ENCODE peak calls at places on chromosomes 11 and 22, in seven cellular contexts. X is uterus, O is heart right ventricle, Y is nephron progenitor cell, P is osteoblast, Z is astrocyte, A is brain microvascular endothelial cell. T is an unnamed sample.

GRCh38 chr11:122155001-122155400 is 39.0 kb upstream of the BLID start:
- DNase-seq in O (no peak), Y (no peak), P (no peak), Z (no peak), X (no peak), A (no peak), T (no peak)

GRCh38 chr11:57614234-57614772 is 16.8 kb downstream of the SERPING1 start:
- DNase-seq in Z (no peak), O (no peak), P (no peak), A (no peak), Y (no peak), X (no peak), T (no peak)

GRCh38 chr22:43867839-43868652 is 5.7 kb upstream of the SULT4A1 start:
- DNase-seq in X (no peak), Y (peak), A (peak), P (peak), Z (peak), O (peak), T (peak)

GRCh38 chr11:103110406-103110805 is 1.2 kb downstream of the DYNC2H1 start:
- DNase-seq in A (peak), Y (no peak), X (no peak), Z (peak), O (no peak), P (peak), T (peak)

GRCh38 chr11:112453601-112454577 is 193.2 kb upstream of the PLET1 start:
- DNase-seq in P (peak), O (peak), Z (no peak), X (no peak), A (peak), Y (peak), T (peak)

GRCh38 chr22:20062766-20063083 is 17.3 kb upstream of the DGCR8 start:
- DNase-seq in Z (peak), P (peak), A (peak), Y (no peak), X (no peak), O (no peak), T (peak)

GRCh38 chr11:59550368-59550841 is 39.1 kb downstream of the OR4D9 start:
- DNase-seq in P (peak), X (peak), O (peak), Y (peak), Z (peak), A (peak), T (peak)

GRCh38 chr22:30204015-30204741 is 42.4 kb downstream of the LIF start:
- DNase-seq in A (no peak), Y (no peak), Z (no peak), O (no peak), X (no peak), P (no peak), T (no peak)

GRCh38 chr11:118152552-118153471 is at the start of gene SCN4B:
- DNase-seq in Y (peak), X (peak), Z (peak), O (peak), P (peak), A (peak), T (no peak)

GRCh38 chr11:747176-748006 is at the start of gene TALDO1:
- DNase-seq in Z (peak), A (peak), P (peak), Y (peak), O (peak), X (peak), T (peak)

GRCh38 chr11:67119577-67120391 is 721 bp downstream of the KDM2A start:
- DNase-seq in P (peak), X (peak), Z (no peak), O (peak), Y (peak), A (no peak), T (no peak)

GRCh38 chr11:67117667-67118058 is 1.4 kb upstream of the KDM2A start:
- DNase-seq in O (peak), X (peak), Z (no peak), Y (peak), P (peak), A (no peak), T (no peak)

GRCh38 chr11:67120456-67120855 is 1.4 kb downstream of the KDM2A start:
- DNase-seq in Y (no peak), Z (no peak), P (no peak), A (no peak), O (no peak), X (no peak), T (no peak)

GRCh38 chr11:67118059-67118766 is 850 bp upstream of the KDM2A start:
- DNase-seq in A (no peak), Z (no peak), O (peak), Y (peak), P (peak), X (peak), T (no peak)

GRCh38 chr11:67118801-67119576 is at the start of gene KDM2A:
- DNase-seq in Y (peak), X (peak), Z (peak), O (peak), A (peak), P (peak), T (peak)
- TF ChIP-seq CTCF in Y (no peak), X (peak), Z (no peak), O (peak), A (no peak), P (no peak), T (peak)

DNA sequence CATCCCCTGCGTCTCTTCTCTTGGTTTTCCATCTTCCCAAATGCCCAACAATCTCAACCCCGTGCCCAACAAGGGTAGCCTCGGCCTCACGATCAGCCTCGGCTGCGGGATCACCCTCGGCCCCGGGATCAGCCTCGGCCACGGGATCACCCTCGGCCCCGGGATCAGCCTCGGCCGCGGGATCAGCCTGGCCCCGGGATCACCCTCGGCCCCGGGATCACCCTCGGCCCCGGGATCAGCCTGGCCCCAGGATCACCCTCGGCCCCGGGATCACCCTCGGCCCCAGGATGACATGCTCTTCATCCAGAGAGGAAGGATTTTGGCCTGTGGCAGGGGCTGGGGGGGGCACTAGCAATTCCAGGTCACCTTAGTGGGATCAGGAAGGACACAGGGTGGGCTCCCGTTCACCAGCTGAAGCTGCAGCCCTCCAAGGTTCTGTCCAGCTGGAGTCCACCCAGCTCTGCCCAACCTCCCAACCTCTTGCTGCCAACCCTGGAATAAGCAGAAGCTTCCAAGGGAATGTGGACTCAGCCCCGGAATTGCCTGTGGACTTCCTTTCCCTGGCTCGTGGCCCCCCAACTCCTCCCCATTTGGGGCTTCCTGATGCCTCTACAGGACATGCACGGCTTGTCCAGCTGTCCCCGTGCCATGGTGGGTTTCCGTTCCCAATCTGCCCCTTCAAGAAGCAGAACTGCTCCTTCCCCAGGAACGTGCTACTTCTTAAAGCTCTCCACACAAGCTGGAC is 6.2 kb downstream of the ALG12 start:
- DNase-seq in Y (no peak), P (peak), X (no peak), A (no peak), O (no peak), Z (no peak), T (no peak)
- TF ChIP-seq CTCF in Y (no peak), P (no peak), X (no peak), A (no peak), O (no peak), Z (no peak), T (no peak)

GRCh38 chr22:44909241-44909640 is 100.6 kb downstream of the PHF21B start:
- DNase-seq in X (no peak), Y (no peak), P (no peak), O (no peak), Z (no peak), A (no peak), T (no peak)

GRCh38 chr22:44914026-44914721 is 95.6 kb downstream of the PHF21B start:
- DNase-seq in Y (no peak), A (no peak), P (peak), X (no peak), Z (no peak), O (no peak), T (no peak)

GRCh38 chr22:44915441-44915840 is 94.4 kb downstream of the PHF21B start:
- DNase-seq in O (no peak), X (no peak), Y (no peak), A (no peak), P (no peak), Z (no peak), T (no peak)

GRCh38 chr22:44916281-44917231 is 93.2 kb downstream of the PHF21B start:
- DNase-seq in Z (no peak), P (peak), A (no peak), X (no peak), Y (no peak), O (no peak), T (no peak)

DNA sequence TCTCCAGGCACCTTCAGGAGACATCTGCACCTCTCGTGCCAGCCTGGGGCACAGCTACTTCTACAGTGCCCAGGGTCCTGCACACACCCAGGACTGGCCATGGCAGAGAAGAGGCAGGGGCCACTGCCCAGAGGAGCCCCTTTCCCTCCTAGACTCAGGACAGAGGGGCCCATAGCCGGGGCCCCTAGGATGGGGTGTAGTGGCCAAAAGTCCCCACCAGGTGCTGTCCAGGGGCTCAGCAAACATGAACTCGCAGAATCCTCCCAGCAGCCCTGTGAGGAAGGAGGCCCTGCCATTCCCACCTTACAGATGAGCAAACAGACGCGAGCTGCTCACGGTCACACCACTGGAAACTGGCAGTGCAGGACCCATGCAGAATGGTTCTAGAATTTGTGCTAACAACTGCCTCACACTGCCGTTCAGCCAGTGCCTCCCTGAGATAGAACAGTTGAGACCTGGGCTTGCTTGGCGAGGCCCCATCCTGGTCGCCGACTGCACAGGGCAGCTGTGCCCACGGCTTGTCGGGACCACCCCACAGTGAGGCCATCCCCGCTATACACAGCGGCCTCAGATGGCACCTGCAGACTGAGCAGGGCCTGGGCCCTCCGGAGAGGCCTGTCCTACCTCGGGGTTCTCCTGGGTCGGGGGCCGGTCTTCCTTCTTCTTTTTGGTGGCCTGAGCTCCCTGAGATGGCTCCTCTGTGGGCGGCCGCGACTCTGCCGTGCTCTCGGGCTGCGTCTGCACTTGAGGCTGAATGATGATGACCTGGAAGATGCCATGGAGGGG is 96.4 kb downstream of the PHF21B start:
- DNase-seq in Y (no peak), X (no peak), Z (no peak), O (no peak), A (no peak), P (peak), T (no peak)
- TF ChIP-seq CTCF in Y (no peak), X (no peak), Z (no peak), O (no peak), A (no peak), P (no peak), T (peak)

GRCh38 chr11:119589011-119589410 is 140.0 kb downstream of the NECTIN1 start:
- DNase-seq in A (no peak), X (no peak), Z (no peak), O (no peak), Y (no peak), P (no peak), T (no peak)
- TF ChIP-seq CTCF in A (no peak), X (no peak), Z (no peak), O (no peak), Y (no peak), P (no peak), T (no peak)

DNA sequence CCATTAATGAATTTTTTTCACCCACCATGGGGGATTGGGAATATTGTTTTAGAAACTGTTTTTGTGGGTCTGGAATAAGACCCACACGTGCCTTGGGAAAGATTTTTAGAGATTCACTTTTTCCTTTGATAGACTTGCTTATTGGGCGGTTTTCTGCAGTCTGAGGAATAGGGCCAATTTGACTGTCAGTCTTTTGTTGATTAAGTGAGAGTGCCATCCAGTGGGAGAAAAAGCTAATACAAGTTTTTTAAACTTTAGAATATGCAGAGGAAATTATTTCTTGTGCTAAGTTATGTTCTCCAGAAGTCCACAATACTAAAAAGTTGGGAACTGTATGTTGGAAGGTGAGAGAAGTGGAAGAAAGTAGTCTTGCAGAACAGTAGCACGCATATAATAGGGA is 56.1 kb downstream of the PRMT3 start:
- DNase-seq in O (no peak), X (no peak), Y (no peak), Z (no peak), A (no peak), P (peak), T (peak)
- TF ChIP-seq CTCF in O (peak), X (no peak), Y (no peak), Z (peak), A (peak), P (peak), T (peak)

GRCh38 chr11:10692716-10693115 is 839 bp downstream of the IRAG1 start:
- DNase-seq in Z (no peak), O (no peak), A (no peak), Y (no peak), P (no peak), X (no peak), T (no peak)

GRCh38 chr11:10693509-10694071 is at the start of gene IRAG1:
- DNase-seq in Y (peak), O (peak), A (peak), X (peak), Z (peak), P (peak), T (peak)

GRCh38 chr11:10683429-10683828 is 10.1 kb downstream of the IRAG1 start:
- DNase-seq in X (no peak), P (no peak), Z (no peak), A (no peak), O (no peak), Y (no peak), T (no peak)

DNA sequence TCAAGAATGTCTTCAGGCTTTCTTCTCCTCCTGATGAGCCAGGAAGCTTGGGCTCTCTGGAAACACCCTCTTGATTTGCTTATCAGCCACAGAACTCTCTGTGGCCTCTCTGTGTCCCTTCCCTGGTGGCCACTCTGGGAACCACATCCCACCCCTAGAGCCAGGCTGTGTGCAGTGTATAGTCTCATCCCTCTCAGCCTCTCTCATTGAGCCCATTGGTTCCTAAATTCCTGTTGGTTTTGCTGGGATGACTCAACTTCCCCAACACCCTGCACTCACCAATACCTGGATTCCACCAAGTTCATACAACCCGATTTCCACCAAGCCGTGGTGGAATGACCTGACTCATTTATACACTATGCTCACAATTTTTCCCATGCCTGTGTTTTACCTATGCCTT is 5.2 kb downstream of the IRAG1 start:
- DNase-seq in Y (no peak), X (no peak), O (no peak), P (no peak), A (no peak), Z (peak), T (no peak)
- TF ChIP-seq CTCF in Y (peak), X (no peak), O (no peak), P (peak), A (peak), Z (peak), T (peak)

DNA sequence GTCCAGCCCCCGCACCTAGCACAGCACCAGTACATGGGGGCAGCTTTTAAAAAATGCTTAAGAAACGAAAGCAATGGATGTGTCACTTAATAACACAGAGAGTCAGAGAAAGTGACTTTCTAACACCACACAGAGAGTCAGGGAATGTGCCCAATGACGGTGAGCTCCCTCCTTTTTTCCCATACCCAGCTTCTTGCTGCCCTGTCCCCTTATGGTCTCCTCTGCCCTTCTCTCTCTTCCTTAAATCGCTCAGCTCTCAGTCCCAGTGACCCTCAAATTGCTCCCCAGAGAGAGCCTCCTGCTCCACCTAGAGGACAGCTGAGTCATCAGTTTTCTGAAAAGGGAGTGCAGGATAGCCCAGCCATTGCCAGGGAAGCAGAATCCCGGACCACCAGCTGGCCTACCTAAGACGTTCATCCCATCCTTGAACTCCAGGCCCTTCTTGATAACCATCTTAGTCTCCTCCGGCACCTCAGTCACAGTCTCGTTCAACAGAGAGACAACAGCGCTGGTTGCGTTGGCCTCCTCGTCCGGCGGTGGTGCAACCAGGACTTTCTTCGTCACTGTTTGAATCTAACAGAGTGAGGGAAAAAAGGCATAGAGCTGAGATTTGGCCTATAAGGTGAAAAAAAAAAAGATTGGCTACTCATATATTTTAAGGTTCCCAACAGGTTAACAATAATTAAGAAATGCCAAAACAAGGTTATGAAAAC is 113.5 kb downstream of the SLC1A2 start:
- DNase-seq in Z (no peak), A (peak), P (no peak), Y (peak), X (no peak), O (no peak), T (peak)
- TF ChIP-seq CTCF in Z (no peak), A (peak), P (peak), Y (peak), X (no peak), O (peak), T (peak)

GRCh38 chr22:42268852-42269406 is 1.5 kb downstream of the TCF20 start:
- DNase-seq in X (no peak), Z (no peak), A (no peak), Y (no peak), P (peak), O (no peak), T (no peak)

GRCh38 chr22:42271191-42271813 is 849 bp upstream of the TCF20 start:
- DNase-seq in X (peak), P (peak), Y (no peak), O (no peak), A (no peak), Z (no peak), T (no peak)

GRCh38 chr22:42270512-42271190 is at the start of gene TCF20:
- DNase-seq in A (peak), Z (peak), O (peak), X (peak), Y (peak), P (peak), T (peak)

GRCh38 chr22:42270178-42270511 is 308 bp downstream of the TCF20 start:
- DNase-seq in Y (no peak), X (no peak), Z (no peak), A (no peak), O (no peak), P (no peak), T (no peak)

DNA sequence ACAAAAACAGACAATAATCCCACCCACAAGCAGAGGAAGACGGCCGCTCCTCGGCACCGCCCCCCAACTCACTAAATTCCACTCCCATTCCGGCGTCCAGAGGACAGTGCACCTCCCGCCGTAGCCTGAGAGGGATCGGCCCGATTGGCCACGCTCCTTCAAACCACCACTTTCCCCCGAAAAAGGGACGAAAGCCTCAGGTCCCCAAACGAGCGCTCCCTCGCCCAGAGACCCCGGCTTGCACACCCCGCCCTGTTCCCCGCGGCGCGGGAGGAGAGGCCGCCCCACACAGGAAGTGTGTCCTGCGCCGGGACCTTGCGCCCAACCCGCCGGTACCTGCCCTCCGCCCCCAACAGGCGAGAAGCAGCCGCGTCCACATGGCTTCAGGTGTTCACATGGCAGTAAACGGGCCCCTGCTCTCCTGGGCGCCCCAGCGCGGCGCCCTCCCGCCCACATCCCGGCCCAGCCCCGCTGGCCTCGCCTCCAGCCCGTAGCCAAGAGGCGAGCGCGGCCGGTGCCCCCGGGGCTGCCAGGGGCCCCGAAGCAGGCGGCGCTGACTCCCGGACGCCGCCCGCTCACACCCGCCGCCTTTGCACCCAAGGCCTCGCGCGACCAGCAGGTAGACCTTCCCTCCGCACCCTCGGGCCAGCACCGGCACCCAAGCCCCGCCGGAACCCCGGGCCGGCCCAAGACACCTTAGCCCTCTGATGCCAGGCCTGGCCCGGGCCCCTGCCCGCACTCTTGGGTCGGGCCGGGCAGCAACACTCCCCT is 861 bp downstream of the TCF20 start:
- DNase-seq in P (peak), A (no peak), Y (peak), Z (peak), O (peak), X (peak), T (no peak)
- TF ChIP-seq CTCF in P (no peak), A (no peak), Y (no peak), Z (no peak), O (peak), X (no peak), T (no peak)